ENCODE peak calls at places on chromosomes 4 and X, in six cellular contexts. J is endothelial cell, L is SW 1271, C is left ventricle myocardium inferior, Y is NCI-H1092 treated with DMSO at 0.1 percent for 48 hours, S is thoracic aorta. I is an unnamed sample.

GRCh38 chrX:102338162-102338561 is 91.2 kb downstream of the NXF2 start:
- DNase-seq in S (no peak), J (no peak), C (no peak), L (no peak), Y (no peak), I (no peak)

GRCh38 chr4:119244344-119244743 is 31.8 kb downstream of the USP53 start:
- DNase-seq in J (no peak), L (no peak), C (no peak), S (no peak), Y (no peak), I (no peak)

GRCh38 chr4:165131247-165131832 is 18.7 kb upstream of the TMEM192 start:
- DNase-seq in J (peak), Y (peak), L (peak), S (no peak), C (no peak), I (peak)

GRCh38 chr4:122884504-122884903 is 37.9 kb downstream of the NUDT6 start:
- DNase-seq in J (no peak), L (no peak), C (no peak), S (no peak), Y (no peak), I (no peak)

GRCh38 chrX:48806088-48806487 is 4.2 kb downstream of the HDAC6 start:
- DNase-seq in J (no peak), S (no peak), C (no peak), L (no peak), Y (no peak), I (no peak)

GRCh38 chr4:120085705-120086104 is 19.1 kb upstream of the MAD2L1 start:
- DNase-seq in L (no peak), C (no peak), S (no peak), J (no peak), Y (no peak), I (no peak)

GRCh38 chr4:126081336-126081735 is 766.6 kb downstream of the FAT4 start:
- DNase-seq in C (no peak), L (no peak), Y (no peak), S (no peak), J (no peak), I (no peak)

GRCh38 chr4:138158746-138159297 is 83.3 kb downstream of the SLC7A11 start:
- DNase-seq in J (no peak), Y (no peak), C (no peak), S (no peak), L (no peak), I (no peak)

GRCh38 chrX:71814123-71814912 is 51.2 kb downstream of the CXorf49B start:
- DNase-seq in Y (no peak), C (no peak), L (no peak), S (no peak), J (no peak), I (no peak)

GRCh38 chrX:13285229-13285628 is 34.6 kb downstream of the ATXN3L start:
- DNase-seq in C (no peak), J (no peak), S (no peak), L (no peak), Y (no peak), I (no peak)

GRCh38 chrX:79268788-79269187 is 98.3 kb downstream of the ITM2A start:
- DNase-seq in Y (no peak), C (no peak), J (no peak), S (no peak), L (no peak), I (no peak)

GRCh38 chr4:25814323-25814722 is 48.5 kb downstream of the SEL1L3 start:
- DNase-seq in C (peak), J (no peak), Y (no peak), L (no peak), S (peak), I (no peak)

GRCh38 chr4:1323635-1324442 is 23.2 kb upstream of the UVSSA start:
- DNase-seq in J (no peak), S (no peak), Y (no peak), C (no peak), L (peak), I (no peak)

GRCh38 chr4:118281611-118282442 is 71.0 kb downstream of the PRSS12 start:
- DNase-seq in C (no peak), J (no peak), L (no peak), Y (peak), S (no peak), I (no peak)

GRCh38 chr4:10716163-10716562 is 31.6 kb upstream of the CLNK start:
- DNase-seq in S (no peak), C (no peak), Y (peak), L (no peak), J (no peak), I (no peak)

GRCh38 chrX:9538544-9539045 is 73.7 kb downstream of the TBL1X start:
- DNase-seq in C (no peak), L (no peak), Y (peak), J (no peak), S (no peak), I (no peak)

GRCh38 chr4:8852118-8852704 is 19.4 kb downstream of the HMX1 start:
- DNase-seq in L (no peak), C (peak), S (no peak), Y (no peak), J (no peak), I (no peak)

GRCh38 chr4:168793542-168793941 is 216.5 kb downstream of the CBR4 start:
- DNase-seq in L (no peak), Y (no peak), C (no peak), S (no peak), J (no peak), I (no peak)

GRCh38 chr4:145540235-145540634 is 58.6 kb downstream of the SMAD1 start:
- DNase-seq in C (no peak), Y (no peak), S (no peak), J (no peak), L (no peak), I (no peak)

GRCh38 chrX:40299028-40299479 is 201.3 kb upstream of the BCOR start:
- DNase-seq in J (peak), Y (peak), S (no peak), L (no peak), C (no peak), I (no peak)

GRCh38 chr4:6909970-6910339 is 329 bp downstream of the TBC1D14 start:
- DNase-seq in Y (no peak), C (peak), J (peak), S (no peak), L (no peak), I (no peak)

GRCh38 chrX:139222511-139223200 is 307.9 kb upstream of the F9 start:
- DNase-seq in S (no peak), J (no peak), Y (no peak), C (no peak), L (no peak), I (no peak)

I was measured in SIG-M5.